ENCODE peak calls at places on chromosomes 2 and 18, in nine cellular contexts. Q, H, Y, L, O, I, Z, U and D are unnamed samples.

GRCh38 chr2:275457-275856 is 10.7 kb downstream of the ACP1 start:
- DNase-seq in Y (no peak), O (no peak), Z (no peak), Q (no peak), U (no peak), I (no peak), H (no peak), L (no peak), D (peak; percentile 31)

GRCh38 chr2:64018715-64019082 is 529 bp downstream of the VPS54 start:
- DNase-seq in Z (peak; percentile 52), O (no peak), L (no peak), Y (no peak), H (peak; percentile 15), U (peak; percentile 70), I (peak; percentile 6), Q (no peak), D (no peak)

GRCh38 chr2:99821572-99822369 is 320.6 kb downstream of the AFF3 start:
- DNase-seq in Z (peak; percentile 91), U (no peak), H (no peak), Y (no peak), Q (no peak), L (no peak), O (no peak), I (peak; percentile 89), D (no peak)

GRCh38 chr2:120376101-120376500 is 30.2 kb downstream of the INHBB start:
- DNase-seq in I (no peak), U (peak; percentile 17), Y (no peak), L (no peak), H (no peak), Q (no peak), O (no peak), Z (no peak), D (no peak)

GRCh38 chr2:240716130-240716798 is 24.6 kb downstream of the AQP12A start:
- DNase-seq in Y (no peak), I (no peak), L (no peak), O (no peak), H (no peak), Q (no peak), U (no peak), Z (no peak), D (no peak)

GRCh38 chr18:74447404-74448152 is 9.5 kb downstream of the DIPK1C start:
- DNase-seq in H (no peak), I (no peak), O (no peak), Q (no peak), L (no peak), U (no peak), Z (no peak), Y (no peak), D (no peak)

GRCh38 chr2:213036836-213037235 is 114.6 kb downstream of the IKZF2 start:
- DNase-seq in I (peak; percentile 54), U (no peak), L (no peak), Z (peak; percentile 75), H (no peak), Y (no peak), O (no peak), Q (no peak), D (no peak)

GRCh38 chr18:28789460-28789859 is 612.5 kb upstream of the CDH2 start:
- DNase-seq in Y (no peak), U (no peak), L (no peak), I (no peak), O (no peak), H (no peak), Z (peak; percentile 36), Q (no peak), D (no peak)

GRCh38 chr2:149507933-149508332 is 79.6 kb downstream of the MMADHC start:
- DNase-seq in U (no peak), Z (no peak), H (no peak), I (no peak), Y (no peak), Q (no peak), O (no peak), L (no peak), D (no peak)

GRCh38 chr2:98240796-98241398 is 105.4 kb upstream of the CNGA3 start:
- DNase-seq in H (no peak), L (no peak), O (no peak), I (no peak), Z (no peak), Y (no peak), Q (no peak), U (no peak), D (no peak)

GRCh38 chr2:240130393-240131195 is 5.5 kb downstream of the COPS9 start:
- DNase-seq in U (no peak), L (no peak), Z (no peak), I (no peak), Y (no peak), H (no peak), O (no peak), Q (no peak), D (no peak)

GRCh38 chr2:137291810-137292209 is 526.5 kb downstream of the THSD7B start:
- DNase-seq in Q (no peak), O (no peak), H (no peak), I (no peak), Z (no peak), U (no peak), L (no peak), Y (no peak), D (no peak)

GRCh38 chr2:199869227-199869541 is 18.2 kb upstream of the FTCDNL1 start:
- DNase-seq in H (no peak), Y (no peak), Q (no peak), O (no peak), Z (no peak), U (no peak), L (no peak), I (no peak), D (no peak)

GRCh38 chr2:177625744-177626655 is 233.4 kb downstream of the AGPS start:
- DNase-seq in I (no peak), U (no peak), Y (no peak), Z (no peak), Q (peak; percentile 72), L (no peak), O (no peak), H (no peak), D (no peak)

GRCh38 chr2:201796478-201796865 is 9.9 kb upstream of the CDK15 start:
- DNase-seq in H (no peak), Q (no peak), L (no peak), O (no peak), Z (no peak), U (no peak), I (no peak), Y (no peak), D (no peak)

GRCh38 chr2:240205348-240205747 is 64.9 kb upstream of the OTOS start:
- DNase-seq in Q (no peak), Z (peak; percentile 65), U (no peak), Y (no peak), L (no peak), O (peak; percentile 87), I (peak; percentile 59), H (peak; percentile 37), D (no peak)

GRCh38 chr2:109005686-109006204 is 16.7 kb upstream of the EDAR start:
- DNase-seq in H (no peak), O (no peak), L (no peak), U (no peak), Z (peak; percentile 49), Y (peak; percentile 4), I (no peak), Q (peak; percentile 86), D (no peak)

GRCh38 chr2:202237787-202238233 is 587 bp downstream of the SUMO1 start:
- DNase-seq in I (peak; percentile 48), Y (peak; percentile 20), U (peak; percentile 30), Q (no peak), H (no peak), Z (peak; percentile 64), O (no peak), L (no peak), D (no peak)

GRCh38 chr2:120228503-120228902 is 5.3 kb upstream of the TMEM185B start:
- DNase-seq in Y (no peak), O (no peak), U (no peak), Z (no peak), H (no peak), I (no peak), L (no peak), Q (no peak), D (no peak)

GRCh38 chr18:8431036-8431435 is 178.2 kb upstream of the RAB12 start:
- DNase-seq in Q (no peak), I (no peak), Y (no peak), U (no peak), O (no peak), Z (no peak), H (no peak), L (no peak), D (no peak)

GRCh38 chr2:226671177-226671676 is 128.4 kb downstream of the IRS1 start:
- DNase-seq in Q (no peak), U (no peak), L (no peak), H (no peak), O (no peak), I (no peak), Z (no peak), Y (no peak), D (no peak)

GRCh38 chr2:111982822-111983221 is 72.2 kb upstream of the TMEM87B start:
- DNase-seq in Z (no peak), I (no peak), L (no peak), O (peak; percentile 64), U (no peak), Q (no peak), H (no peak), Y (no peak), D (no peak)

GRCh38 chr2:8535821-8536685 is 145.8 kb upstream of the ID2 start:
- DNase-seq in O (no peak), H (no peak), I (no peak), Z (peak; percentile 30), Q (no peak), L (no peak), U (no peak), Y (no peak), D (no peak)

GRCh38 chr2:197310271-197310939 is at the start of gene ANKRD44:
- DNase-seq in O (peak; percentile 91), Y (peak; percentile 93), U (peak; percentile 95), Z (peak; percentile 88), Q (peak; percentile 62), I (peak; percentile 71), H (peak; percentile 66), L (peak; percentile 83), D (peak; percentile 90)

GRCh38 chr2:23287250-23287704 is 97.7 kb upstream of the KLHL29 start:
- DNase-seq in I (peak; percentile 69), O (no peak), Q (no peak), Z (peak; percentile 69), U (peak; percentile 44), L (no peak), H (no peak), Y (no peak), D (no peak)

GRCh38 chr2:62569907-62570793 is 64.2 kb upstream of the TMEM17 start:
- DNase-seq in Q (no peak), I (no peak), O (no peak), U (no peak), H (no peak), Y (no peak), Z (no peak), L (no peak), D (no peak)

GRCh38 chr18:54479365-54479764 is 111.7 kb upstream of the DYNAP start:
- DNase-seq in I (no peak), Y (no peak), H (no peak), U (no peak), Q (no peak), Z (peak; percentile 1), O (no peak), L (no peak), D (no peak)

GRCh38 chr2:49278141-49278540 is 123.8 kb upstream of the FSHR start:
- DNase-seq in Z (no peak), H (no peak), Y (no peak), I (no peak), Q (no peak), U (no peak), O (no peak), L (no peak), D (no peak)

GRCh38 chr2:234911271-234911670 is 40.5 kb upstream of the SH3BP4 start:
- DNase-seq in H (no peak), U (no peak), Z (peak; percentile 87), L (no peak), Q (no peak), O (no peak), Y (no peak), I (peak; percentile 30), D (no peak)